ENCODE peak calls at places on chromosomes 7 and 10, in eight cellular contexts. Z is HTR-8/SVneo; D is activated naive CD8-positive, alpha-beta T cell treated with anti-CD3 and anti-CD28 coated beads for 36 hours; N is NCI-H510A; B is RWPE1; S is dermis blood vessel endothelial cell; H is HuH-7; L is stimulated activated CD4-positive, alpha-beta T cell treated with anti-CD3 and anti-CD28 coated beads, Interleukin-1b, Interleukin-23, amount 100 ng/mL, for 4 hours. Q is an unnamed sample.

GRCh38 chr10:5540080-5540479 is 15.3 kb downstream of the CALML3 start:
- DNase-seq in L (no peak), S (no peak), B (no peak), Z (no peak), N (no peak), D (no peak), H (no peak), Q (no peak)

GRCh38 chr7:108109216-108109908 is 20.8 kb downstream of the LAMB4 start:
- DNase-seq in Z (peak), H (peak), S (peak), D (no peak), N (no peak), L (no peak), B (peak), Q (no peak)

GRCh38 chr7:150931199-150931869 is 46.8 kb downstream of the KCNH2 start:
- DNase-seq in L (no peak), B (no peak), N (no peak), D (peak), H (no peak), Z (no peak), S (no peak), Q (no peak)

GRCh38 chr10:34748767-34749166 is 66.3 kb downstream of the PARD3 start:
- DNase-seq in S (no peak), N (no peak), H (no peak), Z (no peak), D (no peak), B (no peak), L (no peak), Q (no peak)

GRCh38 chr7:132049462-132050304 is 493.3 kb upstream of the PODXL start:
- DNase-seq in N (no peak), L (peak), S (peak), Z (no peak), B (no peak), H (peak), D (peak), Q (no peak)

GRCh38 chr10:63628526-63629362 is 107.5 kb downstream of the REEP3 start:
- DNase-seq in S (peak), N (peak), B (peak), H (peak), D (no peak), L (no peak), Z (no peak), Q (no peak)

GRCh38 chr10:69335063-69335587 is 56.8 kb downstream of the HK1 start:
- DNase-seq in B (no peak), D (peak), Z (no peak), S (peak), L (no peak), N (no peak), H (no peak), Q (no peak)

GRCh38 chr10:99938563-99938962 is 71.2 kb downstream of the DNMBP start:
- DNase-seq in L (no peak), B (no peak), S (peak), H (no peak), Z (no peak), N (no peak), D (no peak), Q (no peak)

GRCh38 chr10:88728107-88728763 is 22.2 kb downstream of the LIPK start:
- DNase-seq in Z (no peak), H (peak), S (peak), N (no peak), D (peak), B (no peak), L (peak), Q (no peak)

GRCh38 chr7:25385731-25386136 is 157.4 kb upstream of the NPVF start:
- DNase-seq in H (no peak), S (no peak), N (no peak), D (no peak), Z (no peak), L (no peak), B (no peak), Q (no peak)

GRCh38 chr10:110737886-110738634 is 93.9 kb downstream of the RBM20 start:
- DNase-seq in H (no peak), N (no peak), L (no peak), S (no peak), B (no peak), D (no peak), Z (no peak), Q (no peak)

GRCh38 chr7:1537631-1538412 is 7.3 kb downstream of the MAFK start:
- DNase-seq in N (no peak), D (no peak), L (no peak), S (peak), Z (peak), H (no peak), B (peak), Q (peak)

GRCh38 chr7:157577061-157577460 is 240.3 kb downstream of the DNAJB6 start:
- DNase-seq in L (no peak), B (no peak), H (no peak), N (no peak), S (no peak), Z (no peak), D (no peak), Q (no peak)

GRCh38 chr7:124267154-124267553 is 234.3 kb upstream of the TMEM229A start:
- DNase-seq in Z (no peak), D (no peak), B (no peak), S (no peak), L (no peak), N (no peak), H (no peak), Q (no peak)

GRCh38 chr7:130906575-130906974 is 172.6 kb upstream of the KLF14 start:
- DNase-seq in N (no peak), S (no peak), L (no peak), Z (no peak), H (no peak), D (no peak), B (no peak), Q (no peak)

GRCh38 chr7:13724631-13725566 is 264.6 kb downstream of the ETV1 start:
- DNase-seq in D (no peak), H (no peak), B (no peak), L (no peak), S (no peak), Z (no peak), N (no peak), Q (no peak)

GRCh38 chr7:26265061-26265460 is 26.6 kb upstream of the SNX10 start:
- DNase-seq in B (peak), S (no peak), L (no peak), H (no peak), D (no peak), Z (no peak), N (no peak), Q (no peak)

GRCh38 chr7:44986218-44987053 is 7.6 kb upstream of the MYO1G start:
- DNase-seq in B (peak), H (peak), D (peak), N (peak), L (peak), Z (peak), S (peak), Q (peak)

Q was measured in mesothelial cell of epicardium.